ENCODE peak calls at places on chromosome 2, in four cellular contexts. V, W, H and M are unnamed samples.

GRCh38 chr2:5798083-5798482 is 105.9 kb downstream of the SOX11 start:
- DNase-seq in V (no peak), W (no peak), H (no peak), M (no peak)

GRCh38 chr2:94622113-94622618 is 249.1 kb upstream of the TEKT4 start:
- DNase-seq in V (no peak), W (no peak), H (no peak), M (no peak)

GRCh38 chr2:227415538-227416424 is 28.0 kb upstream of the SCYGR1 start:
- DNase-seq in V (no peak), W (peak; percentile 81), H (no peak), M (no peak)

GRCh38 chr2:237483018-237483731 is 3.9 kb upstream of the MLPH start:
- DNase-seq in V (no peak), W (peak; percentile 85), H (no peak), M (no peak)

GRCh38 chr2:50143822-50144575 is 887.9 kb downstream of the NRXN1 start:
- DNase-seq in V (no peak), W (peak; percentile 64), H (peak; percentile 80), M (no peak)

GRCh38 chr2:238165288-238165921 is 6.6 kb downstream of the ERFE start:
- DNase-seq in V (no peak), W (no peak), H (no peak), M (no peak)

GRCh38 chr2:62270728-62271127 is 74.8 kb downstream of the B3GNT2 start:
- DNase-seq in V (peak; percentile 27), W (no peak), H (no peak), M (no peak)

GRCh38 chr2:170405326-170405725 is 227.4 kb downstream of the MYO3B start:
- DNase-seq in V (no peak), W (peak; percentile 42), H (no peak), M (no peak)

GRCh38 chr2:557635-558301 is 119.4 kb downstream of the TMEM18 start:
- DNase-seq in V (no peak), W (no peak), H (no peak), M (peak; percentile 2)

GRCh38 chr2:142872900-142873724 is 4.4 kb upstream of the KYNU start:
- DNase-seq in V (no peak), W (peak; percentile 87), H (no peak), M (no peak)

GRCh38 chr2:62217980-62218379 is 22.1 kb downstream of the B3GNT2 start:
- DNase-seq in V (no peak), W (no peak), H (no peak), M (no peak)

GRCh38 chr2:19720306-19720705 is 181.5 kb downstream of the TTC32 start:
- DNase-seq in V (no peak), W (no peak), H (no peak), M (no peak)

GRCh38 chr2:238239552-238239871 is 326 bp downstream of the HES6 start:
- DNase-seq in V (no peak), W (no peak), H (no peak), M (peak; percentile 41)

GRCh38 chr2:218895758-218896500 is 15.3 kb downstream of the WNT10A start:
- DNase-seq in V (no peak), W (peak; percentile 39), H (no peak), M (no peak)

GRCh38 chr2:88239781-88240180 is 69.6 kb downstream of the THNSL2 start:
- DNase-seq in V (peak; percentile 58), W (no peak), H (no peak), M (peak; percentile 20)

GRCh38 chr2:219901155-219901554 is 273.7 kb downstream of the SLC4A3 start:
- DNase-seq in V (no peak), W (no peak), H (no peak), M (no peak)

GRCh38 chr2:119838179-119838578 is 78.5 kb downstream of the PTPN4 start:
- DNase-seq in V (no peak), W (no peak), H (no peak), M (no peak)

GRCh38 chr2:221929259-221929658 is 357.2 kb upstream of the EPHA4 start:
- DNase-seq in V (no peak), W (no peak), H (no peak), M (no peak)

GRCh38 chr2:30686000-30686399 is 121.2 kb downstream of the CAPN13 start:
- DNase-seq in V (peak; percentile 37), W (peak; percentile 13), H (no peak), M (no peak)

GRCh38 chr2:68889500-68889899 is 18.3 kb upstream of the BMP10 start:
- DNase-seq in V (no peak), W (no peak), H (no peak), M (no peak)

GRCh38 chr2:43018179-43019024 is 208.0 kb downstream of the ZFP36L2 start:
- DNase-seq in V (no peak), W (no peak), H (no peak), M (no peak)

GRCh38 chr2:72743481-72743880 is 82.4 kb downstream of the EXOC6B start:
- DNase-seq in V (no peak), W (peak; percentile 55), H (no peak), M (no peak)

GRCh38 chr2:241571821-241572620 is 13.5 kb downstream of the BOK start:
- DNase-seq in V (no peak), W (no peak), H (no peak), M (no peak)

GRCh38 chr2:235496239-235496621 is 2.4 kb downstream of the AGAP1 start:
- DNase-seq in V (no peak), W (peak; percentile 63), H (no peak), M (no peak)

GRCh38 chr2:216516730-216517350 is 18.2 kb downstream of the RPL37A start:
- DNase-seq in V (no peak), W (peak; percentile 77), H (peak; percentile 62), M (no peak)

GRCh38 chr2:188765522-188765921 is 208.7 kb upstream of the COL3A1 start:
- DNase-seq in V (no peak), W (peak; percentile 66), H (peak; percentile 40), M (no peak)

GRCh38 chr2:38098351-38099095 is 22.6 kb upstream of the CYP1B1 start:
- DNase-seq in V (no peak), W (no peak), H (no peak), M (no peak)

GRCh38 chr2:108119492-108119891 is 120.3 kb upstream of the SULT1C3 start:
- DNase-seq in V (no peak), W (no peak), H (no peak), M (no peak)

GRCh38 chr2:28028025-28028424 is 137.5 kb downstream of the BABAM2 start:
- DNase-seq in V (no peak), W (no peak), H (no peak), M (no peak)

GRCh38 chr2:1993711-1994682 is 249.7 kb upstream of the PXDN start:
- DNase-seq in V (no peak), W (peak; percentile 29), H (no peak), M (no peak)

GRCh38 chr2:25700221-25700660 is 26.9 kb upstream of the DTNB start:
- DNase-seq in V (no peak), W (peak; percentile 94), H (peak; percentile 43), M (no peak)

GRCh38 chr2:9463698-9464034 is 10.7 kb upstream of the IAH1 start:
- DNase-seq in V (no peak), W (no peak), H (no peak), M (no peak)

GRCh38 chr2:118881490-118882129 is 34.2 kb upstream of the EN1 start:
- DNase-seq in V (peak; percentile 77), W (peak; percentile 86), H (peak; percentile 24), M (peak; percentile 57)

GRCh38 chr2:26591619-26592505 is 49.3 kb downstream of the CIB4 start:
- DNase-seq in V (no peak), W (no peak), H (no peak), M (no peak)

GRCh38 chr2:42328148-42328833 is 32.7 kb downstream of the COX7A2L start:
- DNase-seq in V (no peak), W (peak; percentile 48), H (peak; percentile 24), M (peak; percentile 18)

GRCh38 chr2:52465267-52465666 is 1302.3 kb upstream of the CHAC2 start:
- DNase-seq in V (no peak), W (no peak), H (no peak), M (no peak)

GRCh38 chr2:52463457-52463856 is 1304.1 kb upstream of the CHAC2 start:
- DNase-seq in V (no peak), W (no peak), H (no peak), M (no peak)

DNA sequence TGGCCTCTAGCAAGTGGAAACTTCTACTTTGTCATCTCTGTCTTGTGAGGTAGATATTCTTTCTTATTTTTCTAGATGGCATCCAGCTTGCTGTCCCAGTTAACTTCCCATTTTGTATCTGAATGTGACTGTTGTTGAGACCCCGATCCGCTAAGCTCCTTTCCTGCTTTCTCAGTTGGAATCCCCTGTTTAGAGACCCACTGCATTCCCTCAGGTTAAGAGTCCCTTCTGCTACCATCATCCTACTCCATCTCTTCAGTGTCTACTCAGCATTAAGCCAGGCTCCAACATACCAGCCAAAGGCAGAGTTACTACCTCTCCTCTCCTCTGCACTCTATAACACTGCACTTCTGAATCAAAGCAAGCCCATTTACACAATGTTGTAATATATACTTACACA is 1300.4 kb upstream of the CHAC2 start:
- DNase-seq in V (no peak), W (no peak), H (no peak), M (no peak)
- H3K9me3 ChIP-seq in V (no peaks in the 10 kb centered on the region), W (no peaks in the 10 kb centered on the region), H (no peaks in the 10 kb centered on the region), M (no peaks in the 10 kb centered on the region)

DNA sequence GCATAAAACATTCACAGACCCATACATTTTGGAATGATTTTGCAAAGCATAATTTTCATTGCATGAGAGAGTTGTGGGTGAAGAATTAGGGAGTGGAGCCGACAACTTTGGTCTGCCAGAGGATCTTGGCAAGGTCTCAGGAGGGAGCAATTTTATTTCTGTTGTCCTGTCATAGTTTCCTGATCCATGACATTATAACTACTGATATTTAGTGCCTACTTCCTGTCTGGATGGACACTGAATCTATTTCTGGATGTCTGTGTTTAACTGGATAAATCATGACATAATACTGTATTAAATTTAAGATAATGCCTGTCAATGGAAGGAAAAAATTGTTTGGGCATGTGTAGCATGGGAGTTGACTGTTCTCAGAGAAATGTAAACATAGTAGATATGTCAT is 2.5 kb downstream of the ITGA4 start:
- DNase-seq in V (no peak), W (no peak), H (no peak), M (no peak)
- H3K4me3 ChIP-seq in V (peak overlapping the region; percentile 88), W (no peak overlapping the region), H (peak overlapping the region; percentile 54), M (peak overlapping the region; percentile 81)

DNA sequence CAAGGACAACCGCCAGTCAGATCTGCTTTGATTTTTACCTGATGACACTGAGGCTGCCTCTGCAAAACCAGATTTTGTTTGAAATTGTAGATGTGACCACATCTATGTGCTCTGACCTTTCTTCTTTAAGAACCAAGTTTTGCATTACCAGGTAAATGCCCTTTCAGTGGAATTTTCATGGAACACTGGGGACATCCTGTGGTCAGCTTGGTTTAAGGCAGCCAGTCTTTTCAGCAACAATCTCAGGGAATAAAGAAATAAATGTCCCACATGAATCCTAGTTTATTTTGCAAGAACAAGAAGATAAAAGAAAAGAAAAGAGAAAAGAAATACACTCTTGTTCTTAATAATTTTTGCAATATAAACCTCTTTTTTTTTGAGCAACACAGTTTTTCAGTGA is 90.6 kb downstream of the POU3F3 start:
- DNase-seq in V (no peak), W (peak; percentile 70), H (peak; percentile 26), M (no peak)
- H3K4me1 ChIP-seq in V (no peaks in the 10 kb centered on the region), W (peaks cover 4% of the 10 kb centered on the region), H (no peaks in the 10 kb centered on the region), M (no peaks in the 10 kb centered on the region)

GRCh38 chr2:35355056-35355455 is 1000.5 kb upstream of the CRIM1 start:
- DNase-seq in V (no peak), W (no peak), H (no peak), M (no peak)

GRCh38 chr2:35356332-35356731 is 999.2 kb upstream of the CRIM1 start:
- DNase-seq in V (no peak), W (no peak), H (no peak), M (no peak)
- H3K9me3 ChIP-seq in V (no peaks in the 10 kb centered on the region), W (no peaks in the 10 kb centered on the region), H (no peaks in the 10 kb centered on the region), M (no peaks in the 10 kb centered on the region)

GRCh38 chr2:74893332-74893731 is 59.4 kb downstream of the HK2 start:
- DNase-seq in V (no peak), W (peak; percentile 92), H (no peak), M (no peak)
- H3K4me3 ChIP-seq in V (no peak overlapping the region), W (peak overlapping the region; percentile 29), H (no peak overlapping the region), M (no peak overlapping the region)

GRCh38 chr2:201149064-201149820 is 33.3 kb downstream of the CFLAR start:
- DNase-seq in V (no peak), W (peak; percentile 94), H (no peak), M (no peak)
- H3K4me1 ChIP-seq in V (no peaks in the 10 kb centered on the region), W (peaks cover 46% of the 10 kb centered on the region), H (peaks cover 12% of the 10 kb centered on the region), M (peaks cover 12% of the 10 kb centered on the region)